ENCODE peak calls at places on chromosomes 2 and 18, in seven cellular contexts. R, F, L, U, E, J and G are unnamed samples.

GRCh38 chr2:73063472-73063871 is 8.0 kb downstream of the SFXN5 start:
- DNase-seq in R (no peak), F (no peak), L (no peak), U (no peak), E (no peak), J (no peak), G (no peak)

GRCh38 chr2:97913846-97914245 is 81.9 kb downstream of the TMEM131 start:
- DNase-seq in R (no peak), F (no peak), L (no peak), U (no peak), E (no peak), J (no peak), G (no peak)

GRCh38 chr2:200300065-200300464 is 6.4 kb upstream of the SPATS2L start:
- DNase-seq in R (peak; percentile 63), F (no peak), L (no peak), U (no peak), E (no peak), J (no peak), G (peak; percentile 31)

GRCh38 chr2:30686000-30686399 is 121.2 kb downstream of the CAPN13 start:
- DNase-seq in R (peak; percentile 74), F (no peak), L (no peak), U (peak; percentile 70), E (no peak), J (no peak), G (peak; percentile 13)

GRCh38 chr2:71716697-71717624 is 263.6 kb downstream of the DYSF start:
- DNase-seq in R (no peak), F (no peak), L (no peak), U (no peak), E (peak; percentile 72), J (no peak), G (peak; percentile 93)

GRCh38 chr2:204339212-204339715 is 206.0 kb upstream of the PARD3B start:
- DNase-seq in R (peak; percentile 1), F (no peak), L (no peak), U (peak; percentile 17), E (no peak), J (no peak), G (peak; percentile 62)

GRCh38 chr18:11004294-11004693 is 145.1 kb downstream of the PIEZO2 start:
- DNase-seq in R (no peak), F (no peak), L (no peak), U (no peak), E (no peak), J (no peak), G (no peak)

GRCh38 chr18:10748641-10749040 is 222.8 kb downstream of the NAPG start:
- DNase-seq in R (no peak), F (no peak), L (no peak), U (no peak), E (no peak), J (no peak), G (peak; percentile 70)

GRCh38 chr2:37683926-37684780 is 12.7 kb upstream of the CDC42EP3 start:
- DNase-seq in R (no peak), F (no peak), L (no peak), U (no peak), E (no peak), J (no peak), G (peak; percentile 55)

GRCh38 chr2:182545420-182546167 is 118.8 kb upstream of the PDE1A start:
- DNase-seq in R (no peak), F (no peak), L (no peak), U (no peak), E (no peak), J (no peak), G (no peak)

GRCh38 chr2:80417737-80418136 is 113.2 kb upstream of the LRRTM1 start:
- DNase-seq in R (no peak), F (no peak), L (no peak), U (no peak), E (no peak), J (no peak), G (no peak)

GRCh38 chr2:9222246-9222898 is 15.8 kb downstream of the ASAP2 start:
- DNase-seq in R (no peak), F (no peak), L (no peak), U (no peak), E (no peak), J (no peak), G (no peak)

GRCh38 chr2:130372833-130373807 is 17.3 kb downstream of the PTPN18 start:
- DNase-seq in R (no peak), F (no peak), L (no peak), U (no peak), E (peak; percentile 9), J (no peak), G (no peak)

GRCh38 chr2:19690429-19690828 is 211.4 kb downstream of the TTC32 start:
- DNase-seq in R (no peak), F (no peak), L (no peak), U (no peak), E (no peak), J (no peak), G (no peak)

GRCh38 chr2:71592181-71592711 is 138.9 kb downstream of the DYSF start:
- DNase-seq in R (no peak), F (peak; percentile 66), L (no peak), U (peak; percentile 76), E (no peak), J (peak; percentile 85), G (no peak)

GRCh38 chr2:239393941-239394340 is 6.9 kb downstream of the HDAC4 start:
- DNase-seq in R (no peak), F (no peak), L (no peak), U (no peak), E (peak; percentile 8), J (no peak), G (no peak)

GRCh38 chr18:25187582-25188291 is 164.2 kb downstream of the ZNF521 start:
- DNase-seq in R (no peak), F (no peak), L (no peak), U (no peak), E (no peak), J (no peak), G (no peak)

GRCh38 chr2:233414777-233415570 is 60.7 kb downstream of the DGKD start:
- DNase-seq in R (no peak), F (no peak), L (no peak), U (no peak), E (no peak), J (no peak), G (peak; percentile 91)

GRCh38 chr2:44215827-44216226 is 47.2 kb downstream of the PPM1B start:
- DNase-seq in R (no peak), F (no peak), L (no peak), U (no peak), E (no peak), J (no peak), G (no peak)

GRCh38 chr2:67872481-67872880 is 190.3 kb downstream of the C1D start:
- DNase-seq in R (no peak), F (no peak), L (no peak), U (no peak), E (no peak), J (no peak), G (no peak)